ENCODE peak calls at places on chromosomes 5 and 9, in seven cellular contexts. C, D, W, O, N, P and G are unnamed samples.
A peak's percentile ranks its signal among the peaks of the same experiment; 100 is the strongest.

GRCh38 chr9:83062653-83063527 is at the start of gene RASEF:
- DNase-seq in C (no peak), D (peak; percentile 12), W (no peak), O (no peak), N (no peak), P (peak; percentile 86), G (no peak)

GRCh38 chr5:82858453-82859043 is 218.6 kb downstream of the TMEM167A start:
- DNase-seq in C (no peak), D (no peak), W (no peak), O (no peak), N (no peak), P (no peak), G (no peak)

GRCh38 chr5:96790851-96791513 is 16.8 kb downstream of the ERAP1 start:
- DNase-seq in C (no peak), D (no peak), W (no peak), O (peak; percentile 53), N (no peak), P (no peak), G (no peak)

GRCh38 chr5:40689442-40689841 is 9.7 kb downstream of the PTGER4 start:
- DNase-seq in C (peak; percentile 34), D (no peak), W (peak; percentile 35), O (peak; percentile 96), N (no peak), P (no peak), G (peak; percentile 39)

GRCh38 chr9:37515620-37516258 is 30.0 kb downstream of the POLR1E start:
- DNase-seq in C (no peak), D (no peak), W (no peak), O (no peak), N (no peak), P (no peak), G (no peak)

GRCh38 chr5:127969651-127970050 is 113.9 kb upstream of the SLC12A2 start:
- DNase-seq in C (no peak), D (no peak), W (no peak), O (no peak), N (no peak), P (no peak), G (no peak)

GRCh38 chr5:1667648-1668140 is 131.9 kb downstream of the MRPL36 start:
- DNase-seq in C (no peak), D (no peak), W (no peak), O (no peak), N (no peak), P (peak; percentile 43), G (no peak)

GRCh38 chr5:64869419-64869818 is 100.7 kb downstream of the CWC27 start:
- DNase-seq in C (no peak), D (no peak), W (no peak), O (peak; percentile 56), N (no peak), P (no peak), G (no peak)

GRCh38 chr9:132012704-132013345 is 66.8 kb downstream of the MED27 start:
- DNase-seq in C (no peak), D (no peak), W (no peak), O (no peak), N (no peak), P (no peak), G (no peak)

GRCh38 chr9:134957165-134957944 is 39.6 kb upstream of the FCN1 start:
- DNase-seq in C (no peak), D (no peak), W (no peak), O (no peak), N (no peak), P (no peak), G (no peak)

GRCh38 chr5:538271-538771 is 14.1 kb upstream of the SLC9A3 start:
- DNase-seq in C (no peak), D (peak; percentile 5), W (no peak), O (no peak), N (no peak), P (no peak), G (no peak)

GRCh38 chr9:36141288-36141687 is 4.8 kb downstream of the GLIPR2 start:
- DNase-seq in C (no peak), D (no peak), W (peak; percentile 64), O (peak; percentile 50), N (no peak), P (peak; percentile 54), G (no peak)

GRCh38 chr5:173025651-173026050 is 30.5 kb upstream of the CREBRF start:
- DNase-seq in C (no peak), D (no peak), W (no peak), O (no peak), N (no peak), P (no peak), G (no peak)

GRCh38 chr5:385321-385720 is 57.7 kb upstream of the EXOC3 start:
- DNase-seq in C (no peak), D (no peak), W (no peak), O (no peak), N (no peak), P (no peak), G (no peak)

GRCh38 chr9:130362691-130363090 is 82.1 kb upstream of the ASS1 start:
- DNase-seq in C (no peak), D (no peak), W (no peak), O (no peak), N (no peak), P (no peak), G (no peak)

GRCh38 chr5:174837919-174838902 is 113.8 kb downstream of the MSX2 start:
- DNase-seq in C (no peak), D (no peak), W (peak; percentile 61), O (peak; percentile 36), N (no peak), P (peak; percentile 17), G (no peak)

GRCh38 chr9:4066120-4066519 is 233.7 kb downstream of the GLIS3 start:
- DNase-seq in C (no peak), D (no peak), W (no peak), O (peak; percentile 31), N (no peak), P (peak; percentile 48), G (no peak)

GRCh38 chr5:38650540-38651275 is 94.3 kb upstream of the LIFR start:
- DNase-seq in C (no peak), D (no peak), W (no peak), O (peak; percentile 35), N (no peak), P (no peak), G (no peak)

GRCh38 chr5:144832416-144832815 is 661.7 kb downstream of the KCTD16 start:
- DNase-seq in C (no peak), D (no peak), W (no peak), O (no peak), N (no peak), P (no peak), G (no peak)

GRCh38 chr5:33227247-33227646 is 213.5 kb upstream of the TARS1 start:
- DNase-seq in C (no peak), D (no peak), W (no peak), O (no peak), N (no peak), P (no peak), G (no peak)

GRCh38 chr9:97315550-97315949 is 8.1 kb downstream of the CCDC180 start:
- DNase-seq in C (no peak), D (no peak), W (no peak), O (peak; percentile 36), N (no peak), P (no peak), G (no peak)

GRCh38 chr5:159240301-159240870 is 22.7 kb upstream of the UBLCP1 start:
- DNase-seq in C (no peak), D (no peak), W (no peak), O (no peak), N (no peak), P (no peak), G (no peak)

GRCh38 chr5:159243385-159243784 is 19.7 kb upstream of the UBLCP1 start:
- DNase-seq in C (no peak), D (no peak), W (no peak), O (no peak), N (no peak), P (no peak), G (no peak)

GRCh38 chr5:159242656-159243055 is 20.4 kb upstream of the UBLCP1 start:
- DNase-seq in C (no peak), D (no peak), W (no peak), O (no peak), N (no peak), P (no peak), G (no peak)

GRCh38 chr5:159244163-159244562 is 18.9 kb upstream of the UBLCP1 start:
- DNase-seq in C (no peak), D (no peak), W (no peak), O (no peak), N (no peak), P (no peak), G (no peak)

GRCh38 chr5:159242153-159242552 is 20.9 kb upstream of the UBLCP1 start:
- DNase-seq in C (no peak), D (no peak), W (no peak), O (no peak), N (no peak), P (no peak), G (no peak)
- H3K4me3 ChIP-seq in C (no peak overlapping the region), D (no peak overlapping the region), W (no peak overlapping the region), O (no peak overlapping the region), N (no peak overlapping the region), P (no peak overlapping the region), G (no peak overlapping the region)

GRCh38 chr5:16741007-16741406 is 124.2 kb upstream of the RETREG1 start:
- DNase-seq in C (no peak), D (no peak), W (no peak), O (peak; percentile 69), N (no peak), P (peak; percentile 50), G (no peak)
- H3K4me3 ChIP-seq in C (no peak overlapping the region), D (peak overlapping the region; percentile 35), W (no peak overlapping the region), O (peak overlapping the region; percentile 4), N (no peak overlapping the region), P (no peak overlapping the region), G (no peak overlapping the region)

GRCh38 chr5:146208916-146209522 is 5.6 kb downstream of the RBM27 start:
- DNase-seq in C (no peak), D (no peak), W (no peak), O (no peak), N (no peak), P (peak; percentile 26), G (no peak)

GRCh38 chr5:146203011-146203871 is at the start of gene RBM27:
- DNase-seq in C (peak; percentile 96), D (peak; percentile 96), W (peak; percentile 97), O (peak; percentile 99), N (peak; percentile 99), P (peak; percentile 100), G (peak; percentile 99)

GRCh38 chr5:146203872-146204192 is 427 bp downstream of the RBM27 start:
- DNase-seq in C (no peak), D (no peak), W (no peak), O (no peak), N (no peak), P (no peak), G (no peak)

GRCh38 chr5:146205499-146206202 is 2.2 kb downstream of the RBM27 start:
- DNase-seq in C (no peak), D (no peak), W (no peak), O (no peak), N (no peak), P (no peak), G (peak; percentile 24)

GRCh38 chr5:146206257-146206656 is 2.9 kb downstream of the RBM27 start:
- DNase-seq in C (no peak), D (no peak), W (no peak), O (no peak), N (no peak), P (no peak), G (no peak)
- H3K4me3 ChIP-seq in C (peak overlapping the region; percentile 85), D (no peak overlapping the region), W (no peak overlapping the region), O (no peak overlapping the region), N (no peak overlapping the region), P (no peak overlapping the region), G (peak overlapping the region; percentile 93)

DNA sequence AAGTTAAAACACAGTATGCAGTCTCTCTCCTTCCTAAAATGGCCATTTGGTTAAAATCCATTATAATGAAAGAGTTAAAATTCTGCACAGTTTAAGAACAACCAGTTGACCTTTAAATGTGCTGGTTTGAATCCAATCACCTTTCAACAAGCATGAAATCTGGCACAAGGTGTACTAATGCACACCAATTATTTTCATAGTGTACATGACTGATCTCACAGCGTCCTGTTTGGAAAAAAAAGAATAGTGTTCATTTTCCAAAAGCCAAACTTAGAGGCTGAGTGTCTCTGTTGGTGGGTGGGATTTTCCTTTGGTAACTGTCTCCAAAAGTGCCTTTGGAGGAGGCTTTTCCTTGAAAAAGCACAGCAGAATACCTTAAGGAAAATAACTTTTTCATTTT is 180.6 kb downstream of the DEPDC1B start:
- DNase-seq in C (no peak), D (no peak), W (no peak), O (no peak), N (no peak), P (no peak), G (no peak)
- H3K4me3 ChIP-seq in C (peak overlapping the region; percentile 78), D (no peak overlapping the region), W (no peak overlapping the region), O (no peak overlapping the region), N (no peak overlapping the region), P (no peak overlapping the region), G (peak overlapping the region; percentile 73)